ENCODE peak calls at places on chromosome 18, in four cellular contexts. U is mucosa of gallbladder, R is NCI-H510A treated with DMSO at 0.1 percent for 48 hours, C is GM13977. J is an unnamed sample.

GRCh38 chr18:8341481-8342230 is 267.6 kb upstream of the RAB12 start:
- DNase-seq in U (peak), R (no peak), C (no peak), J (peak)

GRCh38 chr18:400466-400865 is 100.0 kb downstream of the COLEC12 start:
- DNase-seq in U (no peak), R (no peak), C (no peak), J (peak)

GRCh38 chr18:49966090-49966489 is 152.8 kb upstream of the ACAA2 start:
- DNase-seq in U (no peak), R (no peak), C (no peak), J (no peak)

GRCh38 chr18:48238206-48238605 is 171.0 kb downstream of the ZBTB7C start:
- DNase-seq in U (no peak), R (no peak), C (no peak), J (no peak)

GRCh38 chr18:58496231-58496630 is 132.7 kb downstream of the ALPK2 start:
- DNase-seq in U (no peak), R (no peak), C (no peak), J (no peak)

GRCh38 chr18:51248685-51249084 is 51.2 kb upstream of the MEX3C start:
- DNase-seq in U (no peak), R (no peak), C (no peak), J (no peak)

GRCh38 chr18:75076286-75076685 is 132.7 kb downstream of the PTGR3 start:
- DNase-seq in U (no peak), R (no peak), C (no peak), J (no peak)

GRCh38 chr18:2846638-2847340 is at the start of gene EMILIN2:
- DNase-seq in U (peak), R (no peak), C (peak), J (peak)

GRCh38 chr18:14949800-14950415 is 201.9 kb downstream of the ANKRD30B start:
- DNase-seq in U (no peak), R (no peak), C (no peak), J (no peak)

GRCh38 chr18:41938445-41938844 is 16.6 kb upstream of the PIK3C3 start:
- DNase-seq in U (no peak), R (no peak), C (no peak), J (peak)

GRCh38 chr18:45335644-45336043 is 279.6 kb upstream of the SLC14A2 start:
- DNase-seq in U (no peak), R (no peak), C (no peak), J (no peak)

GRCh38 chr18:32891797-32892196 is 119.0 kb upstream of the KLHL14 start:
- DNase-seq in U (no peak), R (peak), C (no peak), J (no peak)

GRCh38 chr18:57301573-57302230 is 50.7 kb upstream of the ST8SIA3 start:
- DNase-seq in U (no peak), R (no peak), C (no peak), J (no peak)

GRCh38 chr18:70322928-70323327 is 34.1 kb downstream of the SOCS6 start:
- DNase-seq in U (no peak), R (no peak), C (no peak), J (peak)

GRCh38 chr18:68847219-68847860 is 49.5 kb downstream of the CCDC102B start:
- DNase-seq in U (no peak), R (peak), C (no peak), J (peak)

GRCh38 chr18:52340466-52341378 is 725 bp downstream of the DCC start:
- DNase-seq in U (no peak), R (no peak), C (no peak), J (peak)

GRCh38 chr18:7198326-7198725 is 32.6 kb upstream of the LRRC30 start:
- DNase-seq in U (no peak), R (no peak), C (no peak), J (peak)

GRCh38 chr18:28834889-28835288 is 658.0 kb upstream of the CDH2 start:
- DNase-seq in U (no peak), R (no peak), C (no peak), J (peak)

GRCh38 chr18:74598350-74599001 is 806 bp downstream of the ZNF407 start:
- DNase-seq in U (peak), R (peak), C (peak), J (peak)

GRCh38 chr18:67408240-67408639 is 108.3 kb downstream of the DSEL start:
- DNase-seq in U (no peak), R (no peak), C (no peak), J (no peak)

GRCh38 chr18:429030-429429 is 71.5 kb downstream of the COLEC12 start:
- DNase-seq in U (no peak), R (no peak), C (no peak), J (peak)

GRCh38 chr18:38427234-38427633 is 861.6 kb upstream of the CELF4 start:
- DNase-seq in U (no peak), R (no peak), C (no peak), J (no peak)

GRCh38 chr18:62045316-62045715 is 141.5 kb downstream of the PIGN start:
- DNase-seq in U (no peak), R (no peak), C (no peak), J (no peak)

GRCh38 chr18:26479686-26480079 is 68.7 kb downstream of the KCTD1 start:
- DNase-seq in U (no peak), R (no peak), C (no peak), J (peak)

GRCh38 chr18:10398571-10398970 is 55.9 kb upstream of the APCDD1 start:
- DNase-seq in U (no peak), R (no peak), C (no peak), J (peak)

GRCh38 chr18:54671291-54671881 is 80.3 kb downstream of the DYNAP start:
- DNase-seq in U (no peak), R (peak), C (peak), J (peak)

GRCh38 chr18:76914796-76915195 is 92.4 kb downstream of the ZNF236 start:
- DNase-seq in U (no peak), R (no peak), C (no peak), J (no peak)

GRCh38 chr18:60372598-60372997 is at the start of gene MC4R:
- DNase-seq in U (no peak), R (peak), C (no peak), J (peak)

J was measured in adipocyte.